ENCODE peak calls at places on chromosome 5, in six cellular contexts. W is K562, Z is GM23248, Y is PC-3, I is mammary epithelial cell, X is MM.1S. H is an unnamed sample.

GRCh38 chr5:56838409-56839039 is 23.2 kb downstream of the MAP3K1 start:
- DNase-seq in X (peak; percentile 74), I (peak; percentile 58), Y (peak; percentile 64), W (no peak), Z (peak; percentile 76), H (peak; percentile 42)

GRCh38 chr5:112240011-112240410 is 179.1 kb downstream of the EPB41L4A start:
- DNase-seq in X (no peak), W (no peak), I (no peak), Y (peak; percentile 21), Z (peak; percentile 5), H (no peak)

GRCh38 chr5:21810737-21811316 is 1042.3 kb downstream of the CDH12 start:
- DNase-seq in W (peak; percentile 10), I (peak; percentile 5), Y (peak; percentile 81), X (peak; percentile 34), Z (peak; percentile 52), H (no peak)

GRCh38 chr5:175434800-175435199 is 9.2 kb downstream of the DRD1 start:
- DNase-seq in I (no peak), Z (no peak), Y (no peak), X (no peak), W (no peak), H (no peak)

GRCh38 chr5:76174101-76174500 is 90.9 kb downstream of the SV2C start:
- DNase-seq in W (no peak), X (no peak), I (no peak), Z (no peak), Y (no peak), H (no peak)

GRCh38 chr5:143693691-143694252 is 118.2 kb upstream of the HMHB1 start:
- DNase-seq in X (peak; percentile 41), Z (no peak), I (no peak), W (no peak), Y (no peak), H (peak; percentile 31)

GRCh38 chr5:74232281-74232680 is 408.2 kb downstream of the ENC1 start:
- DNase-seq in W (no peak), I (peak; percentile 99), X (no peak), Y (peak; percentile 77), Z (peak; percentile 97), H (no peak)

GRCh38 chr5:76294573-76294972 is 108.5 kb upstream of the IQGAP2 start:
- DNase-seq in X (no peak), Y (no peak), I (no peak), Z (no peak), W (no peak), H (no peak)

GRCh38 chr5:73119492-73120157 is 750 bp upstream of the TMEM171 start:
- DNase-seq in X (no peak), I (peak; percentile 38), Z (no peak), W (no peak), Y (no peak), H (no peak)

GRCh38 chr5:74017112-74017511 is 391.1 kb downstream of the ARHGEF28 start:
- DNase-seq in Z (peak; percentile 64), Y (peak; percentile 82), W (no peak), X (no peak), I (peak; percentile 94), H (no peak)

GRCh38 chr5:431001-431710 is 11.8 kb upstream of the EXOC3 start:
- DNase-seq in I (no peak), X (peak; percentile 25), Z (peak; percentile 58), W (peak; percentile 81), Y (peak; percentile 62), H (no peak)

GRCh38 chr5:127410906-127411780 is 106.3 kb upstream of the PRRC1 start:
- DNase-seq in I (no peak), Y (no peak), X (peak; percentile 20), Z (no peak), W (no peak), H (peak; percentile 51)

GRCh38 chr5:95620030-95620869 is at the start of gene GPR150:
- DNase-seq in X (peak; percentile 60), I (peak; percentile 32), Y (peak; percentile 33), Z (peak; percentile 81), W (no peak), H (no peak)

GRCh38 chr5:17359451-17359965 is 138.5 kb upstream of the TAF11L2 start:
- DNase-seq in X (no peak), Y (no peak), I (peak; percentile 80), Z (peak; percentile 88), W (no peak), H (no peak)

GRCh38 chr5:101679816-101680215 is 616.3 kb downstream of the SLCO4C1 start:
- DNase-seq in Y (peak; percentile 27), X (no peak), Z (peak; percentile 69), W (no peak), I (peak; percentile 4), H (no peak)

GRCh38 chr5:146313027-146313426 is 25.6 kb upstream of the POU4F3 start:
- DNase-seq in Y (no peak), I (no peak), X (peak; percentile 56), Z (no peak), W (no peak), H (no peak)

GRCh38 chr5:68932830-68933434 is 160.9 kb upstream of the SLC30A5 start:
- DNase-seq in W (no peak), I (no peak), Z (no peak), Y (no peak), X (no peak), H (no peak)

GRCh38 chr5:170693701-170694100 is 89.8 kb upstream of the GABRP start:
- DNase-seq in X (no peak), W (no peak), Z (no peak), Y (no peak), I (no peak), H (no peak)

GRCh38 chr5:178730940-178731265 is 444 bp upstream of the ZNF354A start:
- DNase-seq in Y (peak; percentile 25), I (no peak), X (no peak), Z (no peak), W (no peak), H (no peak)

GRCh38 chr5:116084891-116085715 is at the start of gene COMMD10:
- DNase-seq in Y (peak; percentile 56), I (peak; percentile 69), W (peak; percentile 76), Z (peak; percentile 89), X (peak; percentile 67), H (peak; percentile 56)

GRCh38 chr5:73544429-73545402 is 20.7 kb downstream of the ANKRA2 start:
- DNase-seq in Y (no peak), I (peak; percentile 81), X (no peak), W (no peak), Z (no peak), H (no peak)

DNA sequence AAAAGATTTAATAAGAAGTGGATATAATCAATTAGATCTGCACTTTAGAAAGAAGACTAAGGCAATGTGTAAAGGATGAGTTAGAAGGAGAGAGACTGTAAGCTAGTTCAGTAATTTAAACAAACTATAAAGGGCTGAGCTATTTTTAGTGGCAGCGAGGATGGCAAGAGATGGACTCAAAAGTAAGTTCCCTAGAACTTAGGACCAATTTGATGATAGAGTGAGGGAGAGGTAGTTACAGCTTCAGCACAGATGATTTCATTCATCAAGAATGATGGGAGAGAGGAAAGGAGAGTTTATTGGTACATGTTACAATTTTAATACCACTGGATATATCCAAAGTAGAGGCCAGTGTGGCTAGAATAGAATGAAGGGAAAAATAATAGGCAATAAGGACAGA is 19.1 kb downstream of the NADK2 start:
- DNase-seq in W (no peak), I (no peak), Z (no peak), X (no peak), Y (no peak), H (no peak)
- TF ChIP-seq EZH2 in W (no peak), I (no peak), Z (no peak), X (no peak), Y (no peak), H (no peak)

GRCh38 chr5:51396797-51397196 is 13.5 kb downstream of the ISL1 start:
- DNase-seq in X (no peak), W (no peak), Y (peak; percentile 54), Z (no peak), I (no peak), H (no peak)
- TF ChIP-seq EZH2 in X (no peak), W (no peak), Y (no peak), Z (no peak), I (no peak), H (no peak)

GRCh38 chr5:33275391-33275790 is 165.4 kb upstream of the TARS1 start:
- DNase-seq in W (no peak), Y (no peak), Z (no peak), X (no peak), I (no peak), H (no peak)

GRCh38 chr5:33272288-33272687 is 168.5 kb upstream of the TARS1 start:
- DNase-seq in X (no peak), Z (peak; percentile 95), Y (peak; percentile 98), I (peak; percentile 90), W (no peak), H (no peak)

GRCh38 chr5:33270671-33271070 is 170.1 kb upstream of the TARS1 start:
- DNase-seq in Y (no peak), W (no peak), Z (no peak), I (peak; percentile 54), X (no peak), H (no peak)

GRCh38 chr5:33273985-33274384 is 166.8 kb upstream of the TARS1 start:
- DNase-seq in I (no peak), Y (no peak), Z (no peak), W (no peak), X (no peak), H (no peak)

GRCh38 chr5:33271606-33272005 is 169.2 kb upstream of the TARS1 start:
- DNase-seq in X (no peak), W (no peak), Y (no peak), I (no peak), Z (peak; percentile 15), H (no peak)
- TF ChIP-seq EZH2 in X (no peak), W (no peak), Y (no peak), I (no peak), Z (no peak), H (no peak)

GRCh38 chr5:50966986-50967385 is 300.5 kb downstream of the PARP8 start:
- DNase-seq in Z (no peak), I (no peak), X (no peak), Y (no peak), W (no peak), H (no peak)
- TF ChIP-seq EZH2 in Z (no peak), I (no peak), X (no peak), Y (no peak), W (no peak), H (no peak)

GRCh38 chr5:4215143-4215542 is 619.5 kb downstream of the IRX1 start:
- DNase-seq in X (no peak), Z (no peak), Y (no peak), W (no peak), I (no peak), H (no peak)
- TF ChIP-seq EZH2 in X (no peak), Z (no peak), Y (no peak), W (no peak), I (no peak), H (no peak)